ENCODE peak calls at places on chromosomes 1 and 21, in five cellular contexts. M is kidney epithelial cell, H is GM04503, F is transverse colon, E is T-helper 9 cell. Y is an unnamed sample.
A peak's percentile ranks its signal among the peaks of the same experiment; 100 is the strongest.

GRCh38 chr1:109025691-109026090 is 16.2 kb downstream of the WDR47 start:
- DNase-seq in H (no peak), M (no peak), E (no peak), F (no peak), Y (no peak)

GRCh38 chr1:41383094-41383852 is 22.0 kb downstream of the FOXO6 start:
- DNase-seq in M (no peak), H (no peak), F (no peak), E (no peak), Y (no peak)

GRCh38 chr1:178632619-178633018 is 92.4 kb upstream of the RALGPS2 start:
- DNase-seq in M (no peak), E (no peak), H (peak; percentile 55), F (no peak), Y (no peak)

GRCh38 chr21:45612096-45613019 is 31.2 kb upstream of the PCBP3 start:
- DNase-seq in F (peak; percentile 26), E (no peak), M (no peak), H (no peak), Y (no peak)

GRCh38 chr1:20730690-20731056 is 1.8 kb downstream of the SH2D5 start:
- DNase-seq in M (no peak), F (no peak), H (no peak), E (no peak), Y (no peak)

GRCh38 chr1:33256701-33257387 is 552 bp downstream of the ZNF362 start:
- DNase-seq in E (peak; percentile 32), M (peak; percentile 26), H (peak; percentile 12), F (peak; percentile 76), Y (peak; percentile 39)

GRCh38 chr1:64848812-64849211 is 103.9 kb downstream of the RAVER2 start:
- DNase-seq in E (no peak), H (no peak), F (no peak), M (no peak), Y (no peak)

GRCh38 chr21:27569831-27570230 is 602.9 kb upstream of the ADAMTS5 start:
- DNase-seq in M (no peak), F (no peak), E (no peak), H (no peak), Y (no peak)

GRCh38 chr1:236023926-236024565 is 40.8 kb downstream of the NID1 start:
- DNase-seq in F (no peak), M (no peak), H (no peak), E (no peak), Y (no peak)

GRCh38 chr1:223176437-223176836 is 33.4 kb upstream of the TLR5 start:
- DNase-seq in M (no peak), E (no peak), H (no peak), F (no peak), Y (no peak)

GRCh38 chr1:221693087-221693486 is 48.8 kb downstream of the DUSP10 start:
- DNase-seq in H (no peak), E (no peak), F (no peak), M (no peak), Y (no peak)

GRCh38 chr1:26084091-26084561 is 16.7 kb upstream of the TRIM63 start:
- DNase-seq in M (no peak), F (no peak), E (no peak), H (no peak), Y (no peak)

GRCh38 chr1:16298653-16299052 is 53.6 kb downstream of the FBXO42 start:
- DNase-seq in E (no peak), H (no peak), F (peak; percentile 10), M (no peak), Y (no peak)

GRCh38 chr1:12326986-12327385 is 97.2 kb downstream of the VPS13D start:
- DNase-seq in E (no peak), F (no peak), H (no peak), M (no peak), Y (no peak)

GRCh38 chr1:239718571-239718970 is 332.2 kb downstream of the CHRM3 start:
- DNase-seq in M (no peak), F (no peak), H (no peak), E (no peak), Y (no peak)

GRCh38 chr1:229900220-229900619 is 166.8 kb upstream of the GALNT2 start:
- DNase-seq in E (no peak), M (no peak), H (no peak), F (no peak), Y (no peak)

GRCh38 chr1:203354246-203354645 is 3.3 kb upstream of the FMOD start:
- DNase-seq in H (peak; percentile 53), F (no peak), E (no peak), M (no peak), Y (no peak)

GRCh38 chr1:15851251-15852035 is 3.9 kb downstream of the SPEN start:
- DNase-seq in E (no peak), M (no peak), F (no peak), H (no peak), Y (no peak)

GRCh38 chr1:70818391-70818790 is 229.2 kb downstream of the PTGER3 start:
- DNase-seq in M (no peak), H (no peak), F (no peak), E (no peak), Y (no peak)

GRCh38 chr21:41369105-41369914 is 7.5 kb downstream of the MX2 start:
- DNase-seq in M (no peak), F (no peak), H (no peak), E (peak; percentile 27), Y (peak; percentile 2)

GRCh38 chr1:85413169-85413568 is 51.8 kb downstream of the DDAH1 start:
- DNase-seq in H (no peak), M (no peak), F (no peak), E (no peak), Y (no peak)

GRCh38 chr1:184300446-184300845 is 86.4 kb upstream of the C1orf21 start:
- DNase-seq in M (no peak), H (no peak), F (no peak), E (no peak), Y (no peak)

GRCh38 chr1:32754282-32755097 is 51.9 kb upstream of the SYNC start:
- DNase-seq in H (no peak), E (peak; percentile 29), F (no peak), M (no peak), Y (no peak)

Y was measured in NCI-H1930.